ENCODE peak calls at places on chromosomes 4 and X, in four cellular contexts. Z, V, E and N are unnamed samples.

GRCh38 chrX:47351706-47352105 is 18.7 kb upstream of the ZNF157 start:
- DNase-seq in Z (no peak), V (no peak), E (no peak), N (no peak)

GRCh38 chrX:14712096-14712495 is 160.8 kb downstream of the FANCB start:
- DNase-seq in Z (no peak), V (peak; percentile 5), E (no peak), N (peak; percentile 2)

GRCh38 chr4:134326866-134327265 is 125.3 kb upstream of the PABPC4L start:
- DNase-seq in Z (no peak), V (no peak), E (no peak), N (no peak)

GRCh38 chr4:112515278-112516075 is 503 bp downstream of the NEUROG2 start:
- DNase-seq in Z (peak; percentile 41), V (peak; percentile 66), E (no peak), N (peak; percentile 68)

GRCh38 chrX:129566081-129566480 is 26.0 kb downstream of the OCRL start:
- DNase-seq in Z (no peak), V (peak; percentile 30), E (no peak), N (no peak)

GRCh38 chrX:139106111-139106510 is 394.6 kb upstream of the FGF13 start:
- DNase-seq in Z (no peak), V (peak; percentile 29), E (no peak), N (no peak)

GRCh38 chrX:108699368-108699767 is 37.0 kb downstream of the IRS4 start:
- DNase-seq in Z (no peak), V (peak; percentile 32), E (no peak), N (peak; percentile 54)

GRCh38 chr4:89558147-89558546 is 250.5 kb upstream of the GPRIN3 start:
- DNase-seq in Z (no peak), V (peak; percentile 32), E (no peak), N (peak; percentile 25)

GRCh38 chr4:156981262-156981661 is 9.7 kb upstream of the PDGFC start:
- DNase-seq in Z (no peak), V (peak; percentile 71), E (no peak), N (no peak)

GRCh38 chr4:56575820-56576429 is 70.3 kb downstream of the ARL9 start:
- DNase-seq in Z (no peak), V (peak; percentile 64), E (no peak), N (peak; percentile 5)

GRCh38 chr4:29073571-29073970 is 1646.6 kb upstream of the PCDH7 start:
- DNase-seq in Z (no peak), V (no peak), E (no peak), N (no peak)

GRCh38 chr4:2402453-2402852 is 16.0 kb downstream of the ZFYVE28 start:
- DNase-seq in Z (no peak), V (no peak), E (no peak), N (no peak)

GRCh38 chr4:8007581-8007980 is 67.9 kb upstream of the AFAP1 start:
- DNase-seq in Z (no peak), V (no peak), E (no peak), N (no peak)

GRCh38 chrX:48071986-48072605 is 656 bp upstream of the ZNF630 start:
- DNase-seq in Z (no peak), V (no peak), E (no peak), N (no peak)

GRCh38 chrX:17412692-17413091 is 37.7 kb downstream of the NHS start:
- DNase-seq in Z (no peak), V (peak; percentile 84), E (no peak), N (no peak)

GRCh38 chrX:130060122-130061069 is 49.9 kb downstream of the ELF4 start:
- DNase-seq in Z (peak; percentile 92), V (peak; percentile 83), E (peak; percentile 81), N (peak; percentile 85)

GRCh38 chrX:106933538-106933961 is 13.3 kb downstream of the CLDN2 start:
- DNase-seq in Z (no peak), V (peak; percentile 44), E (peak; percentile 55), N (no peak)

GRCh38 chr4:57040510-57040909 is 61.8 kb downstream of the POLR2B start:
- DNase-seq in Z (no peak), V (no peak), E (no peak), N (peak; percentile 12)

GRCh38 chr4:16694491-16695276 is 203.8 kb downstream of the LDB2 start:
- DNase-seq in Z (no peak), V (peak; percentile 17), E (no peak), N (no peak)

GRCh38 chr4:187767687-187768086 is 227.9 kb upstream of the ZFP42 start:
- DNase-seq in Z (no peak), V (no peak), E (no peak), N (no peak)

GRCh38 chr4:25860586-25861421 is 2.0 kb downstream of the SEL1L3 start:
- DNase-seq in Z (peak; percentile 40), V (no peak), E (peak; percentile 73), N (no peak)

GRCh38 chrX:82961129-82961528 is 547.0 kb upstream of the POU3F4 start:
- DNase-seq in Z (no peak), V (no peak), E (no peak), N (peak; percentile 12)
- TF ChIP-seq CTCF in Z (no peak), V (no peak), E (no peak), N (peak; percentile 23)

DNA sequence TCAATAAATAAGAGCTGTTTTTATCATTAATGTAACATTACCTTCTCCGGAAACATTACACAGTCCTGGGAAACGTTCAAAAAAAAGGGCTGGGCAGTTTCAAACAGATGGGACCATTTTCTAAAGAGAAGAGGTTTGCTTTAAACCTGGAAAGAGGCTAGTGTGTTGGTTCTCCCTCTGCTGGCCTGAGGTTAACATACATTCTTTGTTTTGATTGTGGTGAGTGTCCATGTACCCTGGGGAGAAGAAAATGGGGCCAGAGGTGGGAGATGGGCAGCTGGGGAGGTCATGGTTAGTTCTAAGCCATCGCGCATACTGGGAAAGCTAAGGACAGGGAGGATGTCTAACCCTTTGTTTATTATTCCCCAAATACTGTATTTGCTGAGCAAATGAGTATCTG is 194.7 kb downstream of the CPEB2 start:
- DNase-seq in Z (no peak), V (peak; percentile 52), E (no peak), N (peak; percentile 45)
- TF ChIP-seq CTCF in Z (peak; percentile 28), V (peak; percentile 47), E (no peak), N (peak; percentile 59)

DNA sequence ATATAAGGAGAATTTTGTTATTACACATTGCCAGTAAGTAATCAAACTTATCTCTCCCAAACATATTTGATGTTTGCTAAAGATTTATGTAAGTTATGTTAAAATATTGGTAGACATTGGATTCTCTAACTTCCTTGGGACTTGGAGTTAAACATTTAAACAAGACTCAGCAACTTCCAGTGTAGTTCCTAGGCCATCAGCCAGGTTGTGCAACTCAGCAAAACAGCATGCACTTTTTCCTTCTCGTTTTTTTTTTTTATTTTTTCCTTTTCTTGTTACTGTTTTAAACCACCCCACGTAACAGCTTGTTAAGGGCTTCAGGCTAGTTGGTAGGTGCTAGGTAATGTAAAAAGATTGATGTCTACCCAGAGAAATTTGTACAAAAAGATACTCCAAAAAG is 510.4 kb downstream of the ANKRD50 start:
- DNase-seq in Z (no peak), V (peak; percentile 56), E (no peak), N (no peak)
- TF ChIP-seq CTCF in Z (no peak), V (peak; percentile 15), E (no peak), N (no peak)

DNA sequence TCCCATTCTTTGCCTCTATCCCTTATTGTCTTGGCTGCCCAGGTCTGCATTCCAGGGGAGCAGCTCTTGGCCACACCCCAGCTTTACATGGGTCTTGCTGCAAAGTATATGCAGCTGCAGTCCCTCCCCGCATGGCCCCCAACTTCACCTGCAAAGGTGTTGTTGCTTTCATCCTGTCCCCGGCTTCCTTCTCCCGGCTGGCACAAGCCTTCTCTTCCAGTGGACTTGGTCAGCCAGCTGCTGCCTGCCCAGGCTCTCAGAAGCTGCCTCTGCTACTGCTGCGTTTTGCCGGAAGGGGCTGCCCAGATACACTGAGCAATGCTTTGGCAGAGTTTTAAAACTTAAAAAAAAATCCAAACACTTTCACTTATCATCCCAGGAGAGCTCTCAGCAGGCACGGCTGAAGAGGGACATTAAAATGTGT is 121.2 kb upstream of the PDLIM3 start:
- DNase-seq in Z (no peak), V (peak; percentile 20), E (peak; percentile 63), N (peak; percentile 49)
- TF ChIP-seq CTCF in Z (no peak), V (peak; percentile 32), E (peak; percentile 40), N (no peak)

DNA sequence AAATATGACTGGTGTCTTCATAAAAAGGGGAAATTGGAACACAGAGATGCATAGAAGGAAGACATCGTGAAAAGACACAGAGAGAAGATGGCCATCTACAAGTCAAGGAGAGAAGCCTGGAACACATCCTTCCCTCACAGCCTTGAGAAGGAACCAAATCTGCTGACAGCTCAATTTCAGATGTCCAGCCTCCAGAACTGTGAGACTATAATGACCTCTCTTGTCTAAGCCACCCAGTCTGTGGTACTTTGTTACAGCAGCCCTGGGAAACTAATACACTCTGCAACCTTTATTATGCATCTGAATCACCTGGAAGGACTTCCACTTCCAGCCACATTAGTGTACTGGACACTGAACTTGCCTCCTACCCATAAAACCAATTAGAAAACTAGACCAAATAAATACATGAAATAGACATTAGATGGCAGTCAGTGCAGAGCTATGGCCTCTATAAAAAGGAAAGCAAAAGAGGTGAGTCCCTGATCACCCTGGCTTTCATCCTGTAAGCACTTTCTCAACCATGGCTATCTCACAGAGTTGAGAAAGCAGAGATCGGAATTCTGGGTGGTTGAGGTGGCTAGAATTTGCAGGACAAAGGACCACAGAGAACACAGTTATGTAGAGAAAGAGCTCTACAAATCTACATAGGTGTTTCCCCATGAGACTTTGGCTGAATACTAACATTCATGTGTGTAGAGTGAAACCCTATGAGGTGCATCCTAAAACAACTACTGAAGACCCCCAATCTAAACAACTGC is 25.7 kb downstream of the GAB3 start:
- DNase-seq in Z (no peak), V (no peak), E (no peak), N (no peak)
- TF ChIP-seq CTCF in Z (no peak), V (no peak), E (no peak), N (no peak)

DNA sequence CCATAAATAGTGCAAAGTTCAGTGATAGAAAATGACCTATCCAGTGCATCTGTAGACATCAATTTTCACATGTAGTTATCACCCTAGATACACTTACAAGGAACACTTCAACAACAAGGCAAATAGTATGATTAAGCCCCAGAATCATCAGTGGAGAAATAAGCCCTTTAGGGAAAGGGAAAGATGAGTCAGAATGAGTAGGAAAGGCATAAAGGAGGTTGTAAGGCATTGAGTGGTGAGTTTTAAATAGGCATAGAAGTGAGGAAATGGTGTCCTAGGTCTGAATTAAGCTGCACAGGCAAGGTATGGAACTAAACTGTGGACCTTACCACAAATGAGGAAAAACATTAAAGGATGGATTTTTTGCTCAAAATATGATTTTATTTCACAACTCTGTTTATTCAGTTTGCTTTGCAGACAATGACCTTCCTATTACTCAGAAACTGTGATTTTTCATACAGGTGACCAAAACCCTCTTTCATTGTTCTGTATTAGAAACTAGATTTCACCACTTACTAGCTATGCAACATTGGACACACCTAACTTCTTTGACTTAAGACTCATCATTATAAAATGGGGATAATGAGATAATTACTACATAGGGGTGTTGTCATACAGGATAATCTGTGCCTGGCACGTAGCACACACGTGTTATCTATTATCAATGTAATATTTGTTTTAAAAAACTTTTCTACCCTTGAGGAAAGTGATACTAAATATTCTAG is 57.0 kb upstream of the MAP9 start:
- DNase-seq in Z (no peak), V (peak; percentile 79), E (no peak), N (no peak)
- TF ChIP-seq CTCF in Z (no peak), V (no peak), E (no peak), N (no peak)